ENCODE peak calls at places on chromosomes 5 and 9, in six cellular contexts. J is GM12865, W is adrenal gland, E is GM23338, X is heart left ventricle, A is nephron progenitor cell. P is an unnamed sample.

GRCh38 chr9:69243116-69243515 is 69.0 kb downstream of the TJP2 start:
- DNase-seq in A (no peak), J (no peak), E (no peak), X (no peak), W (no peak), P (no peak)

GRCh38 chr9:128062856-128063831 is 4.0 kb downstream of the NAIF1 start:
- DNase-seq in A (no peak), E (no peak), J (no peak), X (no peak), W (no peak), P (no peak)

GRCh38 chr9:92176068-92176799 is 61.0 kb upstream of the SPTLC1 start:
- DNase-seq in A (no peak), W (no peak), J (no peak), E (peak; percentile 73), X (no peak), P (no peak)

GRCh38 chr9:93958875-93959682 is 3.9 kb upstream of the BARX1 start:
- DNase-seq in J (no peak), A (peak; percentile 45), W (no peak), X (no peak), E (peak; percentile 71), P (peak; percentile 5)

GRCh38 chr5:141753971-141754713 is 72.1 kb upstream of the ARAP3 start:
- DNase-seq in E (peak; percentile 93), A (peak; percentile 74), J (peak; percentile 32), X (no peak), W (peak; percentile 62), P (peak; percentile 52)

GRCh38 chr9:86460211-86461002 is 106.2 kb upstream of the TUT7 start:
- DNase-seq in J (no peak), E (no peak), W (no peak), X (no peak), A (no peak), P (no peak)

GRCh38 chr5:13976867-13977479 is 32.5 kb upstream of the DNAH5 start:
- DNase-seq in X (no peak), W (no peak), E (peak; percentile 78), A (peak; percentile 26), J (peak; percentile 11), P (no peak)

GRCh38 chr5:171322527-171322926 is 13.5 kb downstream of the TLX3 start:
- DNase-seq in X (no peak), A (no peak), E (no peak), J (no peak), W (no peak), P (no peak)

GRCh38 chr9:120289990-120290925 is 289.7 kb downstream of the CDK5RAP2 start:
- DNase-seq in J (no peak), X (no peak), W (no peak), E (no peak), A (no peak), P (no peak)

GRCh38 chr5:104987074-104987473 is 1424.5 kb upstream of the NUDT12 start:
- DNase-seq in W (no peak), X (no peak), E (no peak), A (no peak), J (no peak), P (no peak)

GRCh38 chr9:132575005-132575609 is 7.3 kb upstream of the BARHL1 start:
- DNase-seq in A (peak; percentile 92), J (peak; percentile 62), E (peak; percentile 94), X (peak; percentile 66), W (peak; percentile 83), P (peak; percentile 85)

GRCh38 chr5:149764086-149764485 is 34.0 kb downstream of the PPARGC1B start:
- DNase-seq in J (no peak), W (no peak), X (no peak), E (no peak), A (no peak), P (no peak)
- TF ChIP-seq CTCF in J (no peak), W (no peak), X (no peak), E (no peak), A (no peak), P (no peak)

GRCh38 chr5:112475747-112476435 is 56.8 kb upstream of the EPB41L4A start:
- DNase-seq in A (no peak), E (no peak), X (no peak), J (no peak), W (no peak), P (no peak)

GRCh38 chr5:112473989-112474388 is 54.9 kb upstream of the EPB41L4A start:
- DNase-seq in E (no peak), A (no peak), J (no peak), X (no peak), W (no peak), P (no peak)

GRCh38 chr5:112467467-112467866 is 48.4 kb upstream of the EPB41L4A start:
- DNase-seq in A (no peak), E (no peak), W (no peak), X (no peak), J (no peak), P (no peak)

DNA sequence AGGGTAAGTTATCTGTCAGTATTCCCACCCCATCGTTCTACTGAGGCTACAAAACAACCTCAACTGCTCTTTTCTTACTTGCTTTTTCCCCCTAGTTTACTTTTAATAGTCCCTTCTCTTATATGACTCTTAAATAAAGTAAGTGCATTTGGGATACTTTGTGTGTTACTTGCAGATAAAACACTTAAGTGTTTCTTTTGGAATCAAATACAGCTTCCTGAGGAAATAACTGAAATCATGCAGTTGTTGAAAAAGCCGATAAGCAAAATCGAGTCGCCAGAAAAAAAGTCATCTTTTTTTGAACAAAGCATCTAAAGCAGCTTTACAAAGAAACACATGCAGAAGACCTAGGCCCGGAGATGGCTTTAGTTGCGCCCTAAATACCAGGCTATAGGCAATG is 53.5 kb upstream of the EPB41L4A start:
- DNase-seq in X (no peak), E (no peak), J (no peak), W (no peak), A (no peak), P (no peak)
- TF ChIP-seq CTCF in X (no peak), E (no peak), J (no peak), W (no peak), A (no peak), P (no peak)

GRCh38 chr5:164357405-164358033 is 852.1 kb downstream of the MAT2B start:
- DNase-seq in E (no peak), J (no peak), W (no peak), X (no peak), A (no peak), P (no peak)
- TF ChIP-seq CTCF in E (no peak), J (no peak), W (no peak), X (no peak), A (no peak), P (no peak)

GRCh38 chr5:103467831-103468230 is 94.8 kb downstream of the NUDT12 start:
- DNase-seq in J (no peak), W (no peak), A (no peak), E (no peak), X (no peak), P (no peak)

GRCh38 chr5:103466494-103466893 is 96.1 kb downstream of the NUDT12 start:
- DNase-seq in W (no peak), E (no peak), A (no peak), J (no peak), X (no peak), P (no peak)

GRCh38 chr5:103461223-103461622 is 101.4 kb downstream of the NUDT12 start:
- DNase-seq in E (no peak), W (no peak), A (no peak), X (no peak), J (no peak), P (no peak)

GRCh38 chr5:103465891-103466290 is 96.7 kb downstream of the NUDT12 start:
- DNase-seq in E (no peak), A (no peak), X (no peak), J (no peak), W (no peak), P (no peak)

GRCh38 chr5:103464801-103465484 is 97.6 kb downstream of the NUDT12 start:
- DNase-seq in W (no peak), E (peak; percentile 22), A (no peak), X (no peak), J (no peak), P (no peak)
- TF ChIP-seq CTCF in W (no peak), E (peak; percentile 41), A (no peak), X (no peak), J (no peak), P (no peak)

DNA sequence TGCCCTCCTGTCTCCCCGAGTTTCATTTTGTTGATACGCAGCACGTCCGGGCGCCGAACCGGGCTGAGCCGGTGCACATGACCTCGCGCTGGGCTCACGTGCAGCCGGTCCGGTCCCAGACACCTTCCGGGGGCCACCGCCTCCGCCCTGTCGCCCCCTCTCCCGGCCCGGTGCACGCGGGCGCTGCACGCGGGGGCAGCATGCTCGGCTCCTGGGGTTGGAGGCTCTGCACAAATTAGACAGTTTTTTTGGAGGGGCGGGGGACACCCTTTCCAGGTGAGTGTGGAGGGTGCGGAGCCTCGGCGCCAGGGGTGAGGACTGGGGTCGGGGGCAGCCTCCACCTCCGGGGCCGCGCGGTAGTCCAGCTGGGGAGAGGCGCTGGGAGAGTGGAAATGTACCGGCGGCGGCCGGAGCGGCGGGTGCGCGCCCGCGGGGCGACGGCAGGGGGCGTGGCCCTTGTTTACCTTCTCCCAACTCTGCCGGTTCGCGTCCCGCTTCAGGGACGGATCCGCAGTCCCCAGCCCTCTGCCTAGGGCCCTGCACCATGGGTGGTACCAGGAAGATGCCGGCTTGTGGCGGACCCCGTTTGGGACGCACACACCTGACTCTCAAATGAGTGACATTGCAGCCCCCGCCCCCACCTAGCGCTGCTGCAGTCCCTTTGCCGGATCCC is 1.1 kb downstream of the JADE2 start:
- DNase-seq in W (peak; percentile 75), X (peak; percentile 86), E (peak; percentile 92), J (peak; percentile 83), A (peak; percentile 71), P (peak; percentile 85)
- TF ChIP-seq CTCF in W (peak; percentile 31), X (peak; percentile 57), E (peak; percentile 30), J (peak; percentile 43), A (peak; percentile 43), P (no peak)

P was measured in testis.